ENCODE peak calls at places on chromosomes 13 and 19, in six cellular contexts. K is A549, X is IMR-90, O is HEK293T, F is GM12878, N is K562. A is an unnamed sample.

GRCh38 chr13:31945202-31945978 is 86.2 kb upstream of the FRY start:
- DNase-seq in K (peak), X (peak), O (peak), F (no peak), N (no peak), A (no peak)

GRCh38 chr19:11422163-11423068 is 3.3 kb upstream of the RGL3 start:
- DNase-seq in K (peak), X (no peak), O (peak), F (peak), N (no peak), A (no peak)

GRCh38 chr13:103100795-103101194 is 34.6 kb upstream of the SLC10A2 start:
- DNase-seq in K (no peak), X (no peak), O (no peak), F (no peak), N (no peak), A (no peak)

GRCh38 chr19:43438291-43439162 is 23.8 kb downstream of the TEX101 start:
- DNase-seq in K (peak), X (peak), O (no peak), F (no peak), N (no peak), A (no peak)

GRCh38 chr13:42392706-42393572 is 121.0 kb downstream of the AKAP11 start:
- DNase-seq in K (no peak), X (no peak), O (no peak), F (no peak), N (no peak), A (no peak)

GRCh38 chr19:29624489-29625210 is 18.6 kb downstream of the POP4 start:
- DNase-seq in K (no peak), X (peak), O (no peak), F (no peak), N (no peak), A (no peak)

GRCh38 chr13:52848455-52849190 is at the start of gene PCDH8:
- DNase-seq in K (no peak), X (no peak), O (peak), F (no peak), N (no peak), A (no peak)

GRCh38 chr13:27830010-27830409 is 37.7 kb downstream of the GSX1 start:
- DNase-seq in K (peak), X (no peak), O (peak), F (no peak), N (peak), A (no peak)

GRCh38 chr19:17950310-17951150 is 16.4 kb upstream of the KCNN1 start:
- DNase-seq in K (no peak), X (no peak), O (no peak), F (no peak), N (peak), A (no peak)

GRCh38 chr13:111270126-111270525 is 50.3 kb upstream of the TEX29 start:
- DNase-seq in K (no peak), X (no peak), O (no peak), F (no peak), N (no peak), A (no peak)

GRCh38 chr19:17968376-17968775 is 1.5 kb downstream of the KCNN1 start:
- DNase-seq in K (no peak), X (no peak), O (no peak), F (no peak), N (no peak), A (no peak)

GRCh38 chr13:40537146-40537895 is 129.1 kb downstream of the FOXO1 start:
- DNase-seq in K (no peak), X (no peak), O (no peak), F (no peak), N (no peak), A (no peak)

GRCh38 chr19:670609-671075 is 5.5 kb upstream of the FSTL3 start:
- DNase-seq in K (peak), X (no peak), O (peak), F (no peak), N (no peak), A (peak)

GRCh38 chr13:59492030-59492636 is 671.6 kb downstream of the DIAPH3 start:
- DNase-seq in K (no peak), X (peak), O (no peak), F (no peak), N (no peak), A (no peak)

GRCh38 chr19:56839665-56840451 is 668 bp downstream of the PEG3 start:
- DNase-seq in K (no peak), X (no peak), O (no peak), F (no peak), N (no peak), A (peak)

GRCh38 chr19:47035127-47035494 is 13.3 kb downstream of the TMEM160 start:
- DNase-seq in K (peak), X (no peak), O (peak), F (no peak), N (peak), A (no peak)

GRCh38 chr13:67221630-67222226 is 8.4 kb downstream of the PCDH9 start:
- DNase-seq in K (no peak), X (no peak), O (peak), F (no peak), N (no peak), A (no peak)

GRCh38 chr13:37642201-37642600 is 43.6 kb upstream of the POSTN start:
- DNase-seq in K (no peak), X (no peak), O (no peak), F (no peak), N (no peak), A (no peak)

GRCh38 chr13:52739468-52740071 is at the start of gene CNMD:
- DNase-seq in K (no peak), X (no peak), O (no peak), F (no peak), N (no peak), A (no peak)

GRCh38 chr13:44573790-44574465 is 2.2 kb downstream of the TSC22D1 start:
- DNase-seq in K (peak), X (peak), O (peak), F (no peak), N (peak), A (peak)

GRCh38 chr19:40811478-40812341 is 12.7 kb downstream of the EGLN2 start:
- DNase-seq in K (no peak), X (no peak), O (no peak), F (no peak), N (peak), A (no peak)

GRCh38 chr13:80448725-80449124 is 107.8 kb upstream of the SPRY2 start:
- DNase-seq in K (no peak), X (no peak), O (no peak), F (no peak), N (no peak), A (no peak)

GRCh38 chr19:45809643-45810159 is 5.4 kb downstream of the RSPH6A start:
- DNase-seq in K (peak), X (peak), O (no peak), F (no peak), N (peak), A (no peak)

GRCh38 chr19:19459707-19460251 is 54.3 kb downstream of the GATAD2A start:
- DNase-seq in K (no peak), X (peak), O (no peak), F (no peak), N (no peak), A (no peak)

GRCh38 chr19:9309974-9310446 is 372 bp upstream of the ZNF699 start:
- DNase-seq in K (peak), X (peak), O (peak), F (no peak), N (peak), A (no peak)

GRCh38 chr19:11434703-11435056 is 241 bp downstream of the ODAD3 start:
- DNase-seq in K (no peak), X (no peak), O (no peak), F (no peak), N (no peak), A (no peak)

GRCh38 chr19:17322854-17323253 is 11.8 kb downstream of the ANO8 start:
- DNase-seq in K (no peak), X (no peak), O (no peak), F (no peak), N (no peak), A (no peak)

GRCh38 chr13:113013878-113014751 is 45.1 kb downstream of the MCF2L start:
- DNase-seq in K (no peak), X (no peak), O (no peak), F (no peak), N (no peak), A (no peak)
- TF ChIP-seq BHLHE40 in K (no peak), X (no peak), O (no peak), F (no peak), N (no peak), A (no peak)

DNA sequence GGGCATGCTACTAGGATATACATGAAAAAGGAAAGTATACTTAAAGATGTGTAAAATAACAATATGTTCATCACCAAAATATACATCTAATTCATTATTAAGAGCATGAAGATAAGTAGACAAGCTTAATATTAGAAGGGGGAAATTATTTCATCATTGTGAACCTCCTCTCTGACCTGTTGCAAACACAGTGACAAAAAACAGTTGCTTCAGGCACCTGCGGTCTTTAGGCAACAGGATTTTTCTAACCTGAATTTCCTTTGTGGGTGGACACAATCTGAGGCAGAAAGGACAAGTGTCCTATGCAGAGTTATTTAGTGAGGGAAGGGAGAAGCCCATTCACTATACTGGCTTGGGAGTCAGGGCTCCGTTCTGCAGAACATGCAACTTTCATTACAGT is 6.3 kb downstream of the FREM2 start:
- DNase-seq in K (no peak), X (no peak), O (no peak), F (no peak), N (no peak), A (no peak)
- TF ChIP-seq BHLHE40 in K (no peak), X (no peak), O (no peak), F (no peak), N (no peak), A (no peak)

GRCh38 chr13:50990540-50991506 is 81.2 kb downstream of the RNASEH2B start:
- DNase-seq in K (no peak), X (peak), O (peak), F (no peak), N (no peak), A (no peak)
- TF ChIP-seq BHLHE40 in K (no peak), X (peak), O (no peak), F (no peak), N (peak), A (peak)

GRCh38 chr19:2926341-2927031 is 18.3 kb downstream of the ZNF77 start:
- DNase-seq in K (no peak), X (no peak), O (no peak), F (no peak), N (no peak), A (no peak)
- TF ChIP-seq BHLHE40 in K (no peak), X (no peak), O (no peak), F (no peak), N (no peak), A (no peak)

GRCh38 chr13:77536358-77536757 is 852 bp downstream of the SCEL start:
- DNase-seq in K (no peak), X (no peak), O (no peak), F (no peak), N (no peak), A (no peak)
- TF ChIP-seq BHLHE40 in K (no peak), X (no peak), O (no peak), F (no peak), N (no peak), A (no peak)

GRCh38 chr19:7188682-7189629 is 105.3 kb downstream of the INSR start:
- DNase-seq in K (no peak), X (no peak), O (no peak), F (no peak), N (no peak), A (peak)

GRCh38 chr19:7196721-7197168 is 97.5 kb downstream of the INSR start:
- DNase-seq in K (no peak), X (no peak), O (no peak), F (no peak), N (no peak), A (no peak)

GRCh38 chr19:7194566-7194965 is 99.6 kb downstream of the INSR start:
- DNase-seq in K (no peak), X (no peak), O (no peak), F (no peak), N (no peak), A (no peak)

GRCh38 chr19:7187605-7188339 is 106.4 kb downstream of the INSR start:
- DNase-seq in K (no peak), X (no peak), O (no peak), F (no peak), N (no peak), A (no peak)

GRCh38 chr19:7191946-7192691 is 102.1 kb downstream of the INSR start:
- DNase-seq in K (no peak), X (no peak), O (no peak), F (no peak), N (no peak), A (no peak)
- TF ChIP-seq BHLHE40 in K (no peak), X (no peak), O (no peak), F (peak), N (no peak), A (no peak)

GRCh38 chr19:16320987-16321386 is 3.6 kb upstream of the KLF2 start:
- DNase-seq in K (no peak), X (no peak), O (no peak), F (no peak), N (no peak), A (no peak)

GRCh38 chr19:16316506-16316882 is 8.1 kb upstream of the KLF2 start:
- DNase-seq in K (no peak), X (no peak), O (no peak), F (no peak), N (no peak), A (no peak)

GRCh38 chr19:16319466-16319865 is 5.2 kb upstream of the KLF2 start:
- DNase-seq in K (no peak), X (peak), O (no peak), F (no peak), N (no peak), A (no peak)

GRCh38 chr19:16315825-16316505 is 8.7 kb upstream of the KLF2 start:
- DNase-seq in K (no peak), X (peak), O (no peak), F (no peak), N (peak), A (no peak)
- TF ChIP-seq BHLHE40 in K (no peak), X (peak), O (no peak), F (no peak), N (peak), A (no peak)

DNA sequence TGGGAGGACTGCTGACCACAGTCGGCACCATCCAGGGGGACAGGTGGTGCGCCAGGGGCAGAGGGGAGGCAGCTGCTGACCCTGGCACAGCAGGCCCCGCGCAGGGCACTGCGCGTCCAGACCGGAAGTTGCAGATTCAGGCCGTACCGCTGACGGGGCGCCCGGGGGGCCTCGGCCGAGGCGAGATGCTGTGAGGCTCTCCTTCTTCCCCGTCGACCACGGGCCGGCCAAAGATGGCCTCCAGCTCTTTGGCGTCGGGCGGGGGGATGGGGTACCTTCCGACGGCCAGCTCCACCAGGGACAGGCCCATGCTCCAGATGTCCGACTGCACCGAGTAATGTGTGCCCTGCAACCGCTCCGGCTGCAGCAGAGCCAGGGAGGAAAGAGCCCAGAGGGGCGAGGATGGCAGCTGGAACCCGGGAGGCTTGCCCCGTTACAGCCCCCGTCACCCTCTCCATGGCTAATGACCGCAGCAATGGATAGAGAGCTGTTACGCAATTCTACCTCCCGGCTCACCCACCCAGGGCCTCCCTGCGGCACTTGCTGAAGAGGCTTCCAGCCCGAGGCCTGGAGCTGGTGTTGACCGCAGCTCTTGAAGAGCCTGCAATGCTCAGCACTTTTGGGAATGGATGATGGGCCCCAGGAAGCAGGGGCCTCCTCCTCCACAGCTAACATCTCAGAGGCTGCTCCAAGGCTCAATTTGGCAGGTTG is 24.7 kb downstream of the MAP2K2 start:
- DNase-seq in K (no peak), X (no peak), O (no peak), F (no peak), N (no peak), A (no peak)
- TF ChIP-seq BHLHE40 in K (no peak), X (no peak), O (no peak), F (no peak), N (no peak), A (no peak)

A was measured in HepG2.